ENCODE peak calls at places on chromosomes 2 and 18, in five cellular contexts. J is endodermal cell, A is cardiac fibroblast, Z is adrenal gland, M is activated B cell treated with CpG ODN at 0.5 μM for 24 hours. B is an unnamed sample.

GRCh38 chr18:49846263-49846662 is 32.9 kb upstream of the ACAA2 start:
- DNase-seq in J (no peak), A (peak), Z (no peak), M (no peak), B (peak)

GRCh38 chr2:169853041-169853668 is 25.9 kb downstream of the UBR3 start:
- DNase-seq in J (no peak), A (no peak), Z (no peak), M (no peak), B (no peak)

GRCh38 chr2:232439758-232440135 is 16.2 kb upstream of the ALPI start:
- DNase-seq in J (peak), A (no peak), Z (no peak), M (no peak), B (no peak)

GRCh38 chr2:240794178-240794721 is 25.8 kb downstream of the KIF1A start:
- DNase-seq in J (no peak), A (no peak), Z (no peak), M (no peak), B (no peak)

GRCh38 chr2:127517465-127517864 is 8.8 kb downstream of the IWS1 start:
- DNase-seq in J (no peak), A (no peak), Z (no peak), M (no peak), B (no peak)

GRCh38 chr2:82781516-82781915 is 1677.6 kb downstream of the SUCLG1 start:
- DNase-seq in J (no peak), A (peak), Z (no peak), M (no peak), B (no peak)

GRCh38 chr2:176464886-176465564 is 195.8 kb downstream of the MTX2 start:
- DNase-seq in J (peak), A (no peak), Z (no peak), M (no peak), B (no peak)

GRCh38 chr2:68413466-68413865 is 48.4 kb downstream of the PLEK start:
- DNase-seq in J (no peak), A (no peak), Z (no peak), M (no peak), B (no peak)

GRCh38 chr18:73235921-73236320 is 368.1 kb upstream of the NETO1 start:
- DNase-seq in J (no peak), A (no peak), Z (no peak), M (no peak), B (no peak)

GRCh38 chr2:29518010-29518409 is 402.8 kb downstream of the CLIP4 start:
- DNase-seq in J (no peak), A (peak), Z (no peak), M (no peak), B (no peak)

GRCh38 chr18:21831413-21831831 is 90.8 kb downstream of the MIB1 start:
- DNase-seq in J (no peak), A (peak), Z (no peak), M (no peak), B (no peak)

GRCh38 chr18:7021994-7022840 is 95.4 kb downstream of the LAMA1 start:
- DNase-seq in J (no peak), A (peak), Z (peak), M (no peak), B (no peak)

GRCh38 chr2:136327162-136327852 is 209.4 kb upstream of the CXCR4 start:
- DNase-seq in J (peak), A (peak), Z (peak), M (no peak), B (no peak)

GRCh38 chr2:106264203-106264602 is 70.1 kb upstream of the UXS1 start:
- DNase-seq in J (no peak), A (no peak), Z (no peak), M (no peak), B (no peak)

GRCh38 chr2:3642521-3643215 is 15.3 kb upstream of the ALLC start:
- DNase-seq in J (peak), A (no peak), Z (peak), M (peak), B (peak)

GRCh38 chr2:130380096-130380934 is 24.5 kb downstream of the PTPN18 start:
- DNase-seq in J (no peak), A (no peak), Z (no peak), M (no peak), B (no peak)

GRCh38 chr2:205539603-205540002 is 142.7 kb upstream of the NRP2 start:
- DNase-seq in J (no peak), A (peak), Z (no peak), M (no peak), B (no peak)
- TF ChIP-seq CTCF in J (peak), A (no peak), Z (no peak), M (no peak), B (no peak)

GRCh38 chr2:31413876-31414550 is 529 bp downstream of the XDH start:
- DNase-seq in J (no peak), A (peak), Z (no peak), M (no peak), B (no peak)
- TF ChIP-seq CTCF in J (peak), A (no peak), Z (no peak), M (no peak), B (no peak)

DNA sequence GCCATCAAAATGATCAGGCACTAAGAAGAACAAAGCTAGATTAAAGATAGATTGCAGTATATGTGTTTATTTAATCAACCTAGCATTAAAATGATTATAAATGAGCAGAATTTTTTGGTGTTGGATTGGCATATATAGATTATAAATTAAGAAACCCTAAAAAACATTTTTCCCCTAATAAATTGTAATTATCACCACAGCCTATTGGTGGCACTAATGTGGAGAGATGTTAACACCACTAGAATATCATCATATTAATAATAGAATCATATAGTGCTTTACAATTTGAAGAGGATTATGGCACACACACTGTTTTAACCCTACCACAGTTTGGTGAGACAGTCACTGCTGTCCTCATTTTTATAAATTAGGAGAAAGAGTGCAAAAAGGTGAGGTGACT is 112.4 kb upstream of the RND3 start:
- DNase-seq in J (no peak), A (no peak), Z (no peak), M (no peak), B (no peak)
- TF ChIP-seq CTCF in J (peak), A (peak), Z (peak), M (no peak), B (peak)

GRCh38 chr2:15189236-15189635 is 371.9 kb downstream of the NBAS start:
- DNase-seq in J (peak), A (no peak), Z (no peak), M (no peak), B (no peak)
- TF ChIP-seq CTCF in J (peak), A (no peak), Z (no peak), M (no peak), B (no peak)

DNA sequence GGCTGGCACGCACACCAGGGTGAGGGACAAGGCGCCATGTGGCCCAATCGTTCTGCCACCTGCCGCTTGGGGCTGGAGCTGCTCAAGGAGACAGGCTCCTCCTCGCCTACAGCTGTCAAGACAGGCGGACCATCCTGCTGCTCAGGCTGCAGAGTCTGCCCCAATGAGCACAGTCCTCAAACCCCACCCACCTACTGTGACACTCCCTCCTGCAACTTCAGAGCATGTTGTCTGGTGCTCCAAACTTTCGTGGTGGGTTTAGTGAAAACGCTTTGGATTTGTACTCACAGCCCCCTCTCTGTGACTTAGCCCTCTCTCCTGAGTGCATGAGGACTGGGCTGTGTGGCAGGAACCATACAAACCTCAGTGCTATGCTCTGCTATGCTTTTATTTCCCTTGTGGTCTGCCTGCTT is 23.2 kb upstream of the SLC35F6 start:
- DNase-seq in J (peak), A (no peak), Z (no peak), M (no peak), B (no peak)
- TF ChIP-seq CTCF in J (peak), A (no peak), Z (no peak), M (no peak), B (no peak)

DNA sequence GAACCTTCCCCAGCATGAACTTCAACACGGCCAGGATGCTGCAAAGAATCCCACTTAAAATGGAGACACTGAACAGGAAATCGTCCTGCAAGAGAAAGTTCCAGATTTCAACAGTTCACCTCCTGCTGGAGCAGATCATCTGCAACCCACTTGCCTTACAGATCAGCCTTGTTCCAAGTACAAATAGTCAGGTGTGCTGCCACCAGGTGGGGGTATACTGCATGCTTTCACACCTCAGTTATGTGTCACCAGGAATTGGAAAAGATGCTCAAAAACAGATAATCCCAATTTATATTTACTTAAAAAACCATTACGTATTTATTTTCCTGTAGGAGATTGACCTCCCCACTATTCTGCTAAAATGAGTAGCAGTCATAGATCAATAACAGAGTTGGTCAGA is 212.3 kb downstream of the MGAT5 start:
- DNase-seq in J (peak), A (peak), Z (no peak), M (no peak), B (no peak)
- TF ChIP-seq CTCF in J (peak), A (peak), Z (no peak), M (no peak), B (no peak)

DNA sequence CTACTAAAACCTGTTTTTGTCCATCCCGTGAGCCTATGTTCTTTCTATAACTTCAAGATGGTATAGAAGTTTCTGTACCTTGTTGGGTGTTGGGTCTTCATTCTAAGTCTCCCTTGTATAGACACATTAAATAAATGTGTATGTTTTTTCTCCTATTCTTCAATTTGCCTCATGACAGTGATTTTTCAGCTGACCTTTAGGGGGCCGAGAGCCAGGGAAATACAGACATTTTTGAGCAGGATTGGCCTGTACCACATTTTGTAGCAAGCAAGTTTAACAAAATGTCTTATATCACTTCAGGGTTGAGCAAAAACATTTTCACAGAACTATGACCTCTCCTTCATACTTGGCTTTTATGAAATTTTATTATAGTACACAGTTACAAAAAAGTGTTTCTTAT is 495.4 kb upstream of the CDH7 start:
- DNase-seq in J (no peak), A (no peak), Z (no peak), M (no peak), B (no peak)
- TF ChIP-seq CTCF in J (peak), A (no peak), Z (no peak), M (no peak), B (no peak)

GRCh38 chr2:237256845-237257244 is 157.1 kb downstream of the COL6A3 start:
- DNase-seq in J (no peak), A (peak), Z (no peak), M (no peak), B (no peak)

GRCh38 chr2:237257471-237257951 is 156.5 kb downstream of the COL6A3 start:
- DNase-seq in J (no peak), A (peak), Z (no peak), M (no peak), B (no peak)

GRCh38 chr2:237259201-237259600 is 154.8 kb downstream of the COL6A3 start:
- DNase-seq in J (no peak), A (peak), Z (no peak), M (no peak), B (no peak)

GRCh38 chr2:237260032-237260431 is 153.9 kb downstream of the COL6A3 start:
- DNase-seq in J (no peak), A (peak), Z (no peak), M (no peak), B (no peak)

GRCh38 chr2:237258146-237258545 is 155.8 kb downstream of the COL6A3 start:
- DNase-seq in J (peak), A (no peak), Z (no peak), M (no peak), B (no peak)
- TF ChIP-seq CTCF in J (peak), A (peak), Z (no peak), M (no peak), B (no peak)

GRCh38 chr2:184646177-184646576 is 47.8 kb downstream of the ZNF804A start:
- DNase-seq in J (no peak), A (peak), Z (no peak), M (no peak), B (no peak)

GRCh38 chr2:184646593-184646992 is 48.3 kb downstream of the ZNF804A start:
- DNase-seq in J (no peak), A (no peak), Z (no peak), M (no peak), B (no peak)

DNA sequence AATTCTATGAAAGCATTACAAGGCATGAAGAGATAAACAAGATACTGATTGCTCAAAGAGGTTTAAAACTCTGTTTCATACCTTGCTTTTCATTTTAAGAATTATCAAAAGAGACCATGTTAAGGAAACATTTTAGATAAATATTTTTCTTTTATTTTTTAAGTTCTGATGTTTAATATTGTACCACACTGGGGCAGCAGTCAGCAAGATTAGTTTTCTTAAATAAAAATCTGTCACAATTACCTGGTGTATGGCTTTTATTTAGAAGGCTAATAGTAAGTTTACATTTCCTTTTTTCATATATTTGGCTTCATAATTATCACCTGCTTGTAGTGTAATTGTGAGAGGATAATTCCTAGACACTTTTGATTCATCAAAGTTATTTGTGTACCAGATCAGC is 46.4 kb downstream of the ZNF804A start:
- DNase-seq in J (no peak), A (peak), Z (no peak), M (no peak), B (no peak)
- TF ChIP-seq CTCF in J (peak), A (no peak), Z (no peak), M (no peak), B (peak)

GRCh38 chr2:117985092-117985491 is 28.8 kb downstream of the CCDC93 start:
- DNase-seq in J (peak), A (no peak), Z (no peak), M (no peak), B (no peak)
- TF ChIP-seq CTCF in J (peak), A (peak), Z (no peak), M (no peak), B (no peak)